ENCODE peak calls at places on chromosomes 3 and 15, in six cellular contexts. Z, H, B, M, S and R are unnamed samples.

GRCh38 chr15:59284768-59285368 is 78.2 kb downstream of the LDHAL6B start:
- DNase-seq in H (no peak), S (no peak), B (peak), Z (peak), M (no peak), R (no peak)

GRCh38 chr15:63888146-63888545 is 54.4 kb upstream of the HERC1 start:
- DNase-seq in B (no peak), M (no peak), S (no peak), H (no peak), Z (no peak), R (no peak)

GRCh38 chr15:53346583-53346982 is 412.9 kb downstream of the WDR72 start:
- DNase-seq in M (no peak), Z (no peak), H (no peak), S (no peak), B (no peak), R (no peak)

GRCh38 chr15:27271258-27271657 is 300.3 kb downstream of the GABRG3 start:
- DNase-seq in S (no peak), M (no peak), Z (no peak), H (no peak), B (no peak), R (no peak)

GRCh38 chr3:134235677-134236076 is 15.0 kb downstream of the RYK start:
- DNase-seq in B (no peak), M (no peak), S (no peak), H (no peak), Z (no peak), R (no peak)

GRCh38 chr15:56371495-56372147 is 6.4 kb downstream of the TEX9 start:
- DNase-seq in M (no peak), Z (peak), B (no peak), S (no peak), H (no peak), R (no peak)

GRCh38 chr3:45541326-45542321 is 52.9 kb upstream of the LIMD1 start:
- DNase-seq in H (no peak), Z (no peak), M (no peak), S (no peak), B (no peak), R (no peak)

GRCh38 chr3:173711619-173712018 is 314.1 kb downstream of the NLGN1 start:
- DNase-seq in Z (peak), M (no peak), B (no peak), S (no peak), H (no peak), R (no peak)

GRCh38 chr3:73509066-73509465 is 115.7 kb downstream of the PDZRN3 start:
- DNase-seq in H (no peak), Z (no peak), M (no peak), B (no peak), S (no peak), R (no peak)

GRCh38 chr15:80615783-80616391 is 79.2 kb upstream of the ABHD17C start:
- DNase-seq in Z (peak), H (peak), S (peak), B (peak), M (peak), R (peak)

GRCh38 chr3:13042127-13042931 is 30.9 kb downstream of the IQSEC1 start:
- DNase-seq in M (no peak), B (no peak), Z (no peak), S (no peak), H (no peak), R (no peak)

GRCh38 chr3:137808015-137808414 is 43.9 kb downstream of the SOX14 start:
- DNase-seq in M (no peak), Z (no peak), H (no peak), S (no peak), B (no peak), R (no peak)

GRCh38 chr15:57375827-57376694 is at the start of gene CGNL1:
- DNase-seq in M (peak), Z (peak), S (peak), B (no peak), H (no peak), R (no peak)

GRCh38 chr3:20022954-20023644 is 11.0 kb upstream of the PP2D1 start:
- DNase-seq in H (no peak), B (no peak), M (no peak), Z (no peak), S (no peak), R (no peak)